ENCODE peak calls at places on chromosomes 6 and 20, in five cellular contexts. One of them, this sample, is unnamed.

GRCh38 chr6:126267621-126268020 is 72.3 kb upstream of the CENPW start:
- DNase-seq in caudate nucleus: no peak
- DNase-seq in HuH-7.5: no peak
- DNase-seq in stimulated activated CD8-positive, alpha-beta memory T cell treated with anti-CD3 and anti-CD28 coated beads, Interleukin-15, amount 100 ng/mL, for 24 hours: no peak
- DNase-seq in mucosa of descending colon: no peak
- DNase-seq in this sample: no peak

GRCh38 chr6:147170269-147170668 is 33.9 kb upstream of the STXBP5 start:
- DNase-seq in caudate nucleus: no peak
- DNase-seq in stimulated activated CD8-positive, alpha-beta memory T cell treated with anti-CD3 and anti-CD28 coated beads, Interleukin-15, amount 100 ng/mL, for 24 hours: no peak
- DNase-seq in mucosa of descending colon: no peak
- DNase-seq in HuH-7.5: no peak
- DNase-seq in this sample: peak

GRCh38 chr20:51610111-51610510 is 67.6 kb upstream of the NFATC2 start:
- DNase-seq in HuH-7.5: no peak
- DNase-seq in stimulated activated CD8-positive, alpha-beta memory T cell treated with anti-CD3 and anti-CD28 coated beads, Interleukin-15, amount 100 ng/mL, for 24 hours: no peak
- DNase-seq in caudate nucleus: no peak
- DNase-seq in mucosa of descending colon: no peak
- DNase-seq in this sample: no peak

GRCh38 chr6:157985378-157986155 is 3.9 kb downstream of the SYNJ2 start:
- DNase-seq in stimulated activated CD8-positive, alpha-beta memory T cell treated with anti-CD3 and anti-CD28 coated beads, Interleukin-15, amount 100 ng/mL, for 24 hours: no peak
- DNase-seq in mucosa of descending colon: peak
- DNase-seq in caudate nucleus: no peak
- DNase-seq in HuH-7.5: peak
- DNase-seq in this sample: no peak

GRCh38 chr6:3899970-3900439 is 50.8 kb downstream of the FAM50B start:
- DNase-seq in mucosa of descending colon: peak
- DNase-seq in HuH-7.5: no peak
- DNase-seq in stimulated activated CD8-positive, alpha-beta memory T cell treated with anti-CD3 and anti-CD28 coated beads, Interleukin-15, amount 100 ng/mL, for 24 hours: no peak
- DNase-seq in caudate nucleus: no peak
- DNase-seq in this sample: no peak

GRCh38 chr6:26087284-26088115 is at the start of gene HFE:
- DNase-seq in mucosa of descending colon: peak
- DNase-seq in caudate nucleus: no peak
- DNase-seq in HuH-7.5: no peak
- DNase-seq in stimulated activated CD8-positive, alpha-beta memory T cell treated with anti-CD3 and anti-CD28 coated beads, Interleukin-15, amount 100 ng/mL, for 24 hours: no peak
- DNase-seq in this sample: no peak

GRCh38 chr6:157150076-157150475 is 173.2 kb downstream of the TMEM242 start:
- DNase-seq in HuH-7.5: no peak
- DNase-seq in stimulated activated CD8-positive, alpha-beta memory T cell treated with anti-CD3 and anti-CD28 coated beads, Interleukin-15, amount 100 ng/mL, for 24 hours: no peak
- DNase-seq in mucosa of descending colon: no peak
- DNase-seq in caudate nucleus: no peak
- DNase-seq in this sample: no peak

GRCh38 chr20:62358171-62358719 is 8.9 kb downstream of the LAMA5 start:
- DNase-seq in stimulated activated CD8-positive, alpha-beta memory T cell treated with anti-CD3 and anti-CD28 coated beads, Interleukin-15, amount 100 ng/mL, for 24 hours: no peak
- DNase-seq in HuH-7.5: no peak
- DNase-seq in caudate nucleus: no peak
- DNase-seq in mucosa of descending colon: no peak
- DNase-seq in this sample: no peak

GRCh38 chr20:10925767-10926166 is 252.0 kb upstream of the JAG1 start:
- DNase-seq in caudate nucleus: no peak
- DNase-seq in HuH-7.5: no peak
- DNase-seq in mucosa of descending colon: no peak
- DNase-seq in stimulated activated CD8-positive, alpha-beta memory T cell treated with anti-CD3 and anti-CD28 coated beads, Interleukin-15, amount 100 ng/mL, for 24 hours: no peak
- DNase-seq in this sample: no peak

GRCh38 chr6:90536516-90536915 is 50.4 kb downstream of the MAP3K7 start:
- DNase-seq in HuH-7.5: no peak
- DNase-seq in caudate nucleus: no peak
- DNase-seq in stimulated activated CD8-positive, alpha-beta memory T cell treated with anti-CD3 and anti-CD28 coated beads, Interleukin-15, amount 100 ng/mL, for 24 hours: no peak
- DNase-seq in mucosa of descending colon: no peak
- DNase-seq in this sample: no peak

GRCh38 chr20:25272223-25273000 is 24.5 kb downstream of the PYGB start:
- DNase-seq in mucosa of descending colon: no peak
- DNase-seq in HuH-7.5: no peak
- DNase-seq in caudate nucleus: no peak
- DNase-seq in stimulated activated CD8-positive, alpha-beta memory T cell treated with anti-CD3 and anti-CD28 coated beads, Interleukin-15, amount 100 ng/mL, for 24 hours: no peak
- DNase-seq in this sample: no peak

GRCh38 chr6:114100421-114100820 is 129.5 kb upstream of the HDAC2 start:
- DNase-seq in HuH-7.5: no peak
- DNase-seq in stimulated activated CD8-positive, alpha-beta memory T cell treated with anti-CD3 and anti-CD28 coated beads, Interleukin-15, amount 100 ng/mL, for 24 hours: no peak
- DNase-seq in caudate nucleus: no peak
- DNase-seq in mucosa of descending colon: no peak
- DNase-seq in this sample: no peak

GRCh38 chr6:166563805-166564204 is 22.7 kb downstream of the RAMACL start:
- DNase-seq in mucosa of descending colon: no peak
- DNase-seq in stimulated activated CD8-positive, alpha-beta memory T cell treated with anti-CD3 and anti-CD28 coated beads, Interleukin-15, amount 100 ng/mL, for 24 hours: no peak
- DNase-seq in HuH-7.5: no peak
- DNase-seq in caudate nucleus: no peak
- DNase-seq in this sample: no peak

GRCh38 chr6:36029464-36029863 is 1.9 kb downstream of the MAPK14 start:
- DNase-seq in HuH-7.5: no peak
- DNase-seq in caudate nucleus: no peak
- DNase-seq in mucosa of descending colon: no peak
- DNase-seq in stimulated activated CD8-positive, alpha-beta memory T cell treated with anti-CD3 and anti-CD28 coated beads, Interleukin-15, amount 100 ng/mL, for 24 hours: no peak
- DNase-seq in this sample: peak

GRCh38 chr20:1933465-1933870 is 38.3 kb downstream of the SIRPA start:
- DNase-seq in caudate nucleus: no peak
- DNase-seq in HuH-7.5: no peak
- DNase-seq in mucosa of descending colon: no peak
- DNase-seq in stimulated activated CD8-positive, alpha-beta memory T cell treated with anti-CD3 and anti-CD28 coated beads, Interleukin-15, amount 100 ng/mL, for 24 hours: no peak
- DNase-seq in this sample: no peak

GRCh38 chr20:44706371-44707258 is 8.6 kb upstream of the CCN5 start:
- DNase-seq in mucosa of descending colon: no peak
- DNase-seq in HuH-7.5: no peak
- DNase-seq in stimulated activated CD8-positive, alpha-beta memory T cell treated with anti-CD3 and anti-CD28 coated beads, Interleukin-15, amount 100 ng/mL, for 24 hours: no peak
- DNase-seq in caudate nucleus: no peak
- DNase-seq in this sample: no peak

GRCh38 chr6:35170166-35170565 is 29.0 kb upstream of the TCP11 start:
- DNase-seq in HuH-7.5: no peak
- DNase-seq in caudate nucleus: no peak
- DNase-seq in stimulated activated CD8-positive, alpha-beta memory T cell treated with anti-CD3 and anti-CD28 coated beads, Interleukin-15, amount 100 ng/mL, for 24 hours: no peak
- DNase-seq in mucosa of descending colon: no peak
- DNase-seq in this sample: no peak

GRCh38 chr6:142822882-142823578 is 121.9 kb downstream of the HIVEP2 start:
- DNase-seq in HuH-7.5: no peak
- DNase-seq in caudate nucleus: no peak
- DNase-seq in mucosa of descending colon: no peak
- DNase-seq in stimulated activated CD8-positive, alpha-beta memory T cell treated with anti-CD3 and anti-CD28 coated beads, Interleukin-15, amount 100 ng/mL, for 24 hours: no peak
- DNase-seq in this sample: no peak

GRCh38 chr20:18388860-18389259 is 78.0 kb downstream of the DZANK1 start:
- DNase-seq in HuH-7.5: peak
- DNase-seq in stimulated activated CD8-positive, alpha-beta memory T cell treated with anti-CD3 and anti-CD28 coated beads, Interleukin-15, amount 100 ng/mL, for 24 hours: no peak
- DNase-seq in mucosa of descending colon: no peak
- DNase-seq in caudate nucleus: no peak
- DNase-seq in this sample: no peak

GRCh38 chr6:15754035-15754705 is 91.3 kb upstream of the DTNBP1 start:
- DNase-seq in mucosa of descending colon: no peak
- DNase-seq in HuH-7.5: no peak
- DNase-seq in caudate nucleus: no peak
- DNase-seq in stimulated activated CD8-positive, alpha-beta memory T cell treated with anti-CD3 and anti-CD28 coated beads, Interleukin-15, amount 100 ng/mL, for 24 hours: no peak
- DNase-seq in this sample: no peak

GRCh38 chr6:35093118-35093445 is 48.1 kb downstream of the TCP11 start:
- DNase-seq in HuH-7.5: no peak
- DNase-seq in stimulated activated CD8-positive, alpha-beta memory T cell treated with anti-CD3 and anti-CD28 coated beads, Interleukin-15, amount 100 ng/mL, for 24 hours: no peak
- DNase-seq in mucosa of descending colon: no peak
- DNase-seq in caudate nucleus: no peak
- DNase-seq in this sample: peak

GRCh38 chr6:19836799-19837510 is at the start of gene ID4:
- DNase-seq in HuH-7.5: peak
- DNase-seq in caudate nucleus: peak
- DNase-seq in stimulated activated CD8-positive, alpha-beta memory T cell treated with anti-CD3 and anti-CD28 coated beads, Interleukin-15, amount 100 ng/mL, for 24 hours: no peak
- DNase-seq in mucosa of descending colon: peak
- DNase-seq in this sample: peak

GRCh38 chr6:30884521-30885480 is 482 bp downstream of the DDR1 start:
- DNase-seq in caudate nucleus: peak
- DNase-seq in mucosa of descending colon: peak
- DNase-seq in HuH-7.5: no peak
- DNase-seq in stimulated activated CD8-positive, alpha-beta memory T cell treated with anti-CD3 and anti-CD28 coated beads, Interleukin-15, amount 100 ng/mL, for 24 hours: no peak
- DNase-seq in this sample: no peak

GRCh38 chr6:111880181-111880944 is 7.1 kb upstream of the FYN start:
- DNase-seq in stimulated activated CD8-positive, alpha-beta memory T cell treated with anti-CD3 and anti-CD28 coated beads, Interleukin-15, amount 100 ng/mL, for 24 hours: no peak
- DNase-seq in mucosa of descending colon: no peak
- DNase-seq in HuH-7.5: no peak
- DNase-seq in caudate nucleus: no peak
- DNase-seq in this sample: no peak

GRCh38 chr6:23752414-23752813 is 373.6 kb upstream of the NRSN1 start:
- DNase-seq in HuH-7.5: no peak
- DNase-seq in mucosa of descending colon: no peak
- DNase-seq in stimulated activated CD8-positive, alpha-beta memory T cell treated with anti-CD3 and anti-CD28 coated beads, Interleukin-15, amount 100 ng/mL, for 24 hours: no peak
- DNase-seq in caudate nucleus: no peak
- DNase-seq in this sample: no peak

GRCh38 chr6:137387365-137387764 is 106.8 kb downstream of the OLIG3 start:
- DNase-seq in stimulated activated CD8-positive, alpha-beta memory T cell treated with anti-CD3 and anti-CD28 coated beads, Interleukin-15, amount 100 ng/mL, for 24 hours: no peak
- DNase-seq in HuH-7.5: no peak
- DNase-seq in mucosa of descending colon: no peak
- DNase-seq in caudate nucleus: no peak
- DNase-seq in this sample: no peak

GRCh38 chr20:31837896-31838397 is 7.5 kb downstream of the FOXS1 start:
- DNase-seq in mucosa of descending colon: no peak
- DNase-seq in caudate nucleus: no peak
- DNase-seq in HuH-7.5: no peak
- DNase-seq in stimulated activated CD8-positive, alpha-beta memory T cell treated with anti-CD3 and anti-CD28 coated beads, Interleukin-15, amount 100 ng/mL, for 24 hours: no peak
- DNase-seq in this sample: no peak

GRCh38 chr6:15132854-15133670 is 112.8 kb upstream of the JARID2 start:
- DNase-seq in stimulated activated CD8-positive, alpha-beta memory T cell treated with anti-CD3 and anti-CD28 coated beads, Interleukin-15, amount 100 ng/mL, for 24 hours: no peak
- DNase-seq in mucosa of descending colon: no peak
- DNase-seq in HuH-7.5: no peak
- DNase-seq in caudate nucleus: no peak
- DNase-seq in this sample: no peak

GRCh38 chr20:38300433-38300832 is 3.5 kb upstream of the BPI start:
- DNase-seq in mucosa of descending colon: no peak
- DNase-seq in HuH-7.5: no peak
- DNase-seq in stimulated activated CD8-positive, alpha-beta memory T cell treated with anti-CD3 and anti-CD28 coated beads, Interleukin-15, amount 100 ng/mL, for 24 hours: no peak
- DNase-seq in caudate nucleus: no peak
- DNase-seq in this sample: no peak

GRCh38 chr6:37679539-37680476 is 17.9 kb downstream of the MDGA1 start:
- DNase-seq in caudate nucleus: no peak
- DNase-seq in stimulated activated CD8-positive, alpha-beta memory T cell treated with anti-CD3 and anti-CD28 coated beads, Interleukin-15, amount 100 ng/mL, for 24 hours: no peak
- DNase-seq in HuH-7.5: no peak
- DNase-seq in mucosa of descending colon: no peak
- DNase-seq in this sample: no peak

GRCh38 chr20:50679753-50680105 is 11.6 kb downstream of the RIPOR3 start:
- DNase-seq in stimulated activated CD8-positive, alpha-beta memory T cell treated with anti-CD3 and anti-CD28 coated beads, Interleukin-15, amount 100 ng/mL, for 24 hours: no peak
- DNase-seq in mucosa of descending colon: no peak
- DNase-seq in caudate nucleus: no peak
- DNase-seq in HuH-7.5: no peak
- DNase-seq in this sample: no peak

GRCh38 chr6:113352831-113353230 is 504.3 kb upstream of the MARCKS start:
- DNase-seq in caudate nucleus: no peak
- DNase-seq in mucosa of descending colon: peak
- DNase-seq in stimulated activated CD8-positive, alpha-beta memory T cell treated with anti-CD3 and anti-CD28 coated beads, Interleukin-15, amount 100 ng/mL, for 24 hours: no peak
- DNase-seq in HuH-7.5: no peak
- DNase-seq in this sample: no peak

GRCh38 chr6:135121426-135121825 is 59.7 kb upstream of the MYB start:
- DNase-seq in stimulated activated CD8-positive, alpha-beta memory T cell treated with anti-CD3 and anti-CD28 coated beads, Interleukin-15, amount 100 ng/mL, for 24 hours: no peak
- DNase-seq in caudate nucleus: no peak
- DNase-seq in HuH-7.5: no peak
- DNase-seq in mucosa of descending colon: no peak
- DNase-seq in this sample: no peak

GRCh38 chr20:63972312-63973159 is 2.8 kb upstream of the ZNF512B start:
- DNase-seq in HuH-7.5: no peak
- DNase-seq in caudate nucleus: no peak
- DNase-seq in mucosa of descending colon: no peak
- DNase-seq in stimulated activated CD8-positive, alpha-beta memory T cell treated with anti-CD3 and anti-CD28 coated beads, Interleukin-15, amount 100 ng/mL, for 24 hours: no peak
- DNase-seq in this sample: no peak

GRCh38 chr20:46088409-46089075 is 1.2 kb downstream of the NCOA5 start:
- DNase-seq in caudate nucleus: no peak
- DNase-seq in HuH-7.5: peak
- DNase-seq in stimulated activated CD8-positive, alpha-beta memory T cell treated with anti-CD3 and anti-CD28 coated beads, Interleukin-15, amount 100 ng/mL, for 24 hours: no peak
- DNase-seq in mucosa of descending colon: no peak
- DNase-seq in this sample: no peak

GRCh38 chr6:108658174-108658573 is 97.5 kb downstream of the FOXO3 start:
- DNase-seq in stimulated activated CD8-positive, alpha-beta memory T cell treated with anti-CD3 and anti-CD28 coated beads, Interleukin-15, amount 100 ng/mL, for 24 hours: no peak
- DNase-seq in HuH-7.5: no peak
- DNase-seq in mucosa of descending colon: no peak
- DNase-seq in caudate nucleus: no peak
- DNase-seq in this sample: no peak